ENCODE peak calls at places on chromosomes 7 and 10, in five cellular contexts. One of them, this sample, is unnamed.

GRCh38 chr10:132961-133898 is 2.0 kb upstream of the ZMYND11 start:
- DNase-seq in foreskin fibroblast: peak
- DNase-seq in IMR-90: peak
- DNase-seq in PC-9: no peak
- DNase-seq in endothelial cell of umbilical vein: peak
- DNase-seq in this sample: no peak

GRCh38 chr7:117997862-117998825 is 124.9 kb upstream of the CTTNBP2 start:
- DNase-seq in foreskin fibroblast: no peak
- DNase-seq in IMR-90: no peak
- DNase-seq in PC-9: no peak
- DNase-seq in endothelial cell of umbilical vein: no peak
- DNase-seq in this sample: no peak

GRCh38 chr7:123865517-123866117 is 20.6 kb downstream of the HYAL4 start:
- DNase-seq in foreskin fibroblast: peak
- DNase-seq in IMR-90: peak
- DNase-seq in PC-9: peak
- DNase-seq in endothelial cell of umbilical vein: peak
- DNase-seq in this sample: peak

GRCh38 chr7:19558527-19558926 is 150.3 kb downstream of the POLR1F start:
- DNase-seq in foreskin fibroblast: peak
- DNase-seq in IMR-90: peak
- DNase-seq in PC-9: no peak
- DNase-seq in endothelial cell of umbilical vein: no peak
- DNase-seq in this sample: no peak

GRCh38 chr7:45975367-45975766 is 54.3 kb upstream of the IGFBP3 start:
- DNase-seq in foreskin fibroblast: peak
- DNase-seq in IMR-90: peak
- DNase-seq in PC-9: no peak
- DNase-seq in endothelial cell of umbilical vein: no peak
- DNase-seq in this sample: no peak

GRCh38 chr7:114659409-114659808 is 244.8 kb downstream of the FOXP2 start:
- DNase-seq in foreskin fibroblast: no peak
- DNase-seq in IMR-90: no peak
- DNase-seq in PC-9: no peak
- DNase-seq in endothelial cell of umbilical vein: no peak
- DNase-seq in this sample: no peak

GRCh38 chr7:41241641-41242040 is 461.2 kb downstream of the INHBA start:
- DNase-seq in foreskin fibroblast: no peak
- DNase-seq in IMR-90: no peak
- DNase-seq in PC-9: no peak
- DNase-seq in endothelial cell of umbilical vein: no peak
- DNase-seq in this sample: no peak

GRCh38 chr10:110483633-110484032 is 14.1 kb upstream of the DUSP5 start:
- DNase-seq in foreskin fibroblast: no peak
- DNase-seq in IMR-90: no peak
- DNase-seq in PC-9: no peak
- DNase-seq in endothelial cell of umbilical vein: no peak
- DNase-seq in this sample: peak

GRCh38 chr7:27150568-27151340 is 1.6 kb downstream of the HOXA3 start:
- DNase-seq in foreskin fibroblast: peak
- DNase-seq in IMR-90: peak
- DNase-seq in PC-9: peak
- DNase-seq in endothelial cell of umbilical vein: peak
- DNase-seq in this sample: no peak

GRCh38 chr7:112484671-112485097 is 3.9 kb downstream of the LSMEM1 start:
- DNase-seq in foreskin fibroblast: peak
- DNase-seq in IMR-90: peak
- DNase-seq in PC-9: peak
- DNase-seq in endothelial cell of umbilical vein: peak
- DNase-seq in this sample: no peak

GRCh38 chr10:96673318-96674099 is 46.8 kb downstream of the PIK3AP1 start:
- DNase-seq in foreskin fibroblast: no peak
- DNase-seq in IMR-90: peak
- DNase-seq in PC-9: peak
- DNase-seq in endothelial cell of umbilical vein: peak
- DNase-seq in this sample: no peak

GRCh38 chr10:121952226-121952625 is 22.8 kb downstream of the NSMCE4A start:
- DNase-seq in foreskin fibroblast: peak
- DNase-seq in IMR-90: peak
- DNase-seq in PC-9: no peak
- DNase-seq in endothelial cell of umbilical vein: no peak
- DNase-seq in this sample: no peak

GRCh38 chr10:11986593-11987216 is 55.9 kb downstream of the UPF2 start:
- DNase-seq in foreskin fibroblast: peak
- DNase-seq in IMR-90: peak
- DNase-seq in PC-9: peak
- DNase-seq in endothelial cell of umbilical vein: peak
- DNase-seq in this sample: peak
- TF ChIP-seq CTCF in foreskin fibroblast: peak
- TF ChIP-seq CTCF in IMR-90: peak
- TF ChIP-seq CTCF in PC-9: peak
- TF ChIP-seq CTCF in endothelial cell of umbilical vein: peak
- TF ChIP-seq CTCF in this sample: peak

GRCh38 chr7:150737265-150738055 is at the start of gene GIMAP5:
- DNase-seq in foreskin fibroblast: no peak
- DNase-seq in IMR-90: no peak
- DNase-seq in PC-9: no peak
- DNase-seq in endothelial cell of umbilical vein: peak
- DNase-seq in this sample: no peak
- H3K4me3 ChIP-seq in foreskin fibroblast: no peak
- H3K4me3 ChIP-seq in IMR-90: no peak
- H3K4me3 ChIP-seq in PC-9: no peak
- H3K4me3 ChIP-seq in endothelial cell of umbilical vein: no peak
- H3K4me3 ChIP-seq in this sample: no peak

DNA sequence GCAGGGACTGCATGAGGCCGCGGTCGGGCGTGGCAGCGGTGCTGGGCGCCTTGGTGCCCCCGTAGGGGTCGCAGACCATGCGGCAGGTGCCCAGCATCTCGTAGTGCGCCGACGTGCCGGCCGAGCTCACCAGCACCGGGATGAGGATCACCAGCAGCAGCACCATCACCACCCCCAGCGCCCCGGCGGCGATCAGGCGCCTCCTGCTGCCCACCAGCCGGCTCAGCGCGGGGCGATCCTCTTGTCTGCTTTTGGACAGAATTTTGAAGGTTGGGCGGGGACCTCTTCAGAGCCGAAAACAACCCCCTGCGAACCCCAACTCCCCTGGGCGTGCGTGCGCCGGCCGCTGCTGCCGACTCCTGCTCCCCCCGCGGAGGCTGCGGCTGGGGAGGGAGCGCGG is 779 bp downstream of the C1QL3 start:
- DNase-seq in foreskin fibroblast: peak
- DNase-seq in IMR-90: peak
- DNase-seq in PC-9: no peak
- DNase-seq in endothelial cell of umbilical vein: no peak
- DNase-seq in this sample: no peak
- TF ChIP-seq CTCF in foreskin fibroblast: peak
- TF ChIP-seq CTCF in IMR-90: peak
- TF ChIP-seq CTCF in PC-9: no peak
- TF ChIP-seq CTCF in endothelial cell of umbilical vein: peak
- TF ChIP-seq CTCF in this sample: peak

GRCh38 chr7:54843961-54844360 is 85.0 kb upstream of the SEC61G start:
- DNase-seq in foreskin fibroblast: no peak
- DNase-seq in IMR-90: no peak
- DNase-seq in PC-9: no peak
- DNase-seq in endothelial cell of umbilical vein: no peak
- DNase-seq in this sample: no peak
- H3K4me3 ChIP-seq in foreskin fibroblast: no peak
- H3K4me3 ChIP-seq in IMR-90: no peak
- H3K4me3 ChIP-seq in PC-9: no peak
- H3K4me3 ChIP-seq in endothelial cell of umbilical vein: no peak
- H3K4me3 ChIP-seq in this sample: no peak

This sample was measured in LNCaP clone FGC.